ENCODE peak calls at places on chromosomes 6 and 20, in five cellular contexts. One of them, this sample, is unnamed. For H3K36me3, the result is how much of the 10 kb centered on the place peaks cover.

GRCh38 chr20:10982692-10983091 is 308.9 kb upstream of the JAG1 start:
- DNase-seq in sigmoid colon: peak
- DNase-seq in stomach: no peak
- DNase-seq in tibial nerve: peak
- DNase-seq in ovary: no peak
- DNase-seq in this sample: no peak

GRCh38 chr6:170082531-170083187 is 208.2 kb downstream of the DLL1 start:
- DNase-seq in ovary: no peak
- DNase-seq in tibial nerve: no peak
- DNase-seq in sigmoid colon: no peak
- DNase-seq in stomach: peak
- DNase-seq in this sample: peak

GRCh38 chr6:65452333-65452732 is 254.7 kb downstream of the EYS start:
- DNase-seq in tibial nerve: no peak
- DNase-seq in stomach: no peak
- DNase-seq in ovary: no peak
- DNase-seq in sigmoid colon: no peak
- DNase-seq in this sample: no peak

GRCh38 chr6:101396552-101397173 is 3.2 kb downstream of the GRIK2 start:
- DNase-seq in ovary: peak
- DNase-seq in sigmoid colon: no peak
- DNase-seq in tibial nerve: no peak
- DNase-seq in stomach: peak
- DNase-seq in this sample: peak

GRCh38 chr6:167906899-167907298 is 80.2 kb downstream of the AFDN start:
- DNase-seq in tibial nerve: no peak
- DNase-seq in stomach: peak
- DNase-seq in sigmoid colon: no peak
- DNase-seq in ovary: no peak
- DNase-seq in this sample: peak

GRCh38 chr20:21618697-21619421 is 86.6 kb upstream of the PAX1 start:
- DNase-seq in tibial nerve: no peak
- DNase-seq in stomach: no peak
- DNase-seq in ovary: no peak
- DNase-seq in sigmoid colon: no peak
- DNase-seq in this sample: no peak

GRCh38 chr6:147001621-147002020 is 202.6 kb upstream of the STXBP5 start:
- DNase-seq in sigmoid colon: no peak
- DNase-seq in stomach: no peak
- DNase-seq in tibial nerve: no peak
- DNase-seq in ovary: no peak
- DNase-seq in this sample: no peak

GRCh38 chr6:112626468-112627082 is 279.4 kb downstream of the RFPL4B start:
- DNase-seq in tibial nerve: no peak
- DNase-seq in stomach: no peak
- DNase-seq in ovary: no peak
- DNase-seq in sigmoid colon: no peak
- DNase-seq in this sample: no peak

GRCh38 chr6:27280540-27281000 is 31.5 kb downstream of the POM121L2 start:
- DNase-seq in sigmoid colon: no peak
- DNase-seq in ovary: no peak
- DNase-seq in stomach: no peak
- DNase-seq in tibial nerve: no peak
- DNase-seq in this sample: no peak

GRCh38 chr6:77620290-77620882 is 32.5 kb upstream of the MEI4 start:
- DNase-seq in stomach: peak
- DNase-seq in tibial nerve: no peak
- DNase-seq in ovary: no peak
- DNase-seq in sigmoid colon: no peak
- DNase-seq in this sample: no peak

GRCh38 chr6:5086294-5086890 is 1.3 kb downstream of the PPP1R3G start:
- DNase-seq in ovary: no peak
- DNase-seq in sigmoid colon: no peak
- DNase-seq in tibial nerve: no peak
- DNase-seq in stomach: no peak
- DNase-seq in this sample: no peak

GRCh38 chr6:20826378-20826777 is 292.1 kb downstream of the CDKAL1 start:
- DNase-seq in tibial nerve: no peak
- DNase-seq in sigmoid colon: no peak
- DNase-seq in ovary: no peak
- DNase-seq in stomach: no peak
- DNase-seq in this sample: no peak

GRCh38 chr6:135030532-135031178 is 24.0 kb downstream of the HBS1L start:
- DNase-seq in sigmoid colon: no peak
- DNase-seq in stomach: no peak
- DNase-seq in ovary: no peak
- DNase-seq in tibial nerve: no peak
- DNase-seq in this sample: no peak

GRCh38 chr20:14820771-14821170 is 483.4 kb upstream of the FLRT3 start:
- DNase-seq in tibial nerve: no peak
- DNase-seq in sigmoid colon: no peak
- DNase-seq in ovary: no peak
- DNase-seq in stomach: no peak
- DNase-seq in this sample: no peak

GRCh38 chr6:97726378-97726777 is 443.4 kb upstream of the MMS22L start:
- DNase-seq in sigmoid colon: no peak
- DNase-seq in stomach: no peak
- DNase-seq in tibial nerve: no peak
- DNase-seq in ovary: no peak
- DNase-seq in this sample: no peak

GRCh38 chr20:18747090-18747489 is 66.5 kb upstream of the SCP2D1 start:
- DNase-seq in tibial nerve: no peak
- DNase-seq in stomach: no peak
- DNase-seq in sigmoid colon: no peak
- DNase-seq in ovary: no peak
- DNase-seq in this sample: no peak

GRCh38 chr6:140809694-140810101 is 1323.0 kb upstream of the GJE1 start:
- DNase-seq in ovary: no peak
- DNase-seq in sigmoid colon: no peak
- DNase-seq in tibial nerve: no peak
- DNase-seq in stomach: no peak
- DNase-seq in this sample: no peak

GRCh38 chr6:26089272-26089671 is 2.0 kb downstream of the HFE start:
- DNase-seq in sigmoid colon: peak
- DNase-seq in stomach: no peak
- DNase-seq in ovary: no peak
- DNase-seq in tibial nerve: no peak
- DNase-seq in this sample: peak

GRCh38 chr6:149440735-149441662 is 40.9 kb downstream of the SUMO4 start:
- DNase-seq in sigmoid colon: no peak
- DNase-seq in stomach: no peak
- DNase-seq in tibial nerve: no peak
- DNase-seq in ovary: no peak
- DNase-seq in this sample: no peak

GRCh38 chr6:153602387-153602786 is 436.7 kb upstream of the OPRM1 start:
- DNase-seq in stomach: no peak
- DNase-seq in sigmoid colon: no peak
- DNase-seq in tibial nerve: no peak
- DNase-seq in ovary: no peak
- DNase-seq in this sample: no peak

GRCh38 chr6:95725344-95725743 is 148.0 kb downstream of the MANEA start:
- DNase-seq in sigmoid colon: no peak
- DNase-seq in stomach: no peak
- DNase-seq in ovary: no peak
- DNase-seq in tibial nerve: no peak
- DNase-seq in this sample: no peak

GRCh38 chr6:12403201-12403826 is 113.2 kb downstream of the EDN1 start:
- DNase-seq in tibial nerve: no peak
- DNase-seq in sigmoid colon: no peak
- DNase-seq in stomach: no peak
- DNase-seq in ovary: no peak
- DNase-seq in this sample: no peak

GRCh38 chr6:149046164-149046821 is 271.2 kb upstream of the TAB2 start:
- DNase-seq in sigmoid colon: no peak
- DNase-seq in ovary: no peak
- DNase-seq in tibial nerve: no peak
- DNase-seq in stomach: no peak
- DNase-seq in this sample: no peak

GRCh38 chr6:111874030-111874425 is 776 bp upstream of the FYN start:
- DNase-seq in tibial nerve: no peak
- DNase-seq in ovary: peak
- DNase-seq in stomach: no peak
- DNase-seq in sigmoid colon: no peak
- DNase-seq in this sample: peak

GRCh38 chr6:33799714-33800113 is 4.1 kb downstream of the MLN start:
- DNase-seq in ovary: no peak
- DNase-seq in sigmoid colon: no peak
- DNase-seq in tibial nerve: no peak
- DNase-seq in stomach: no peak
- DNase-seq in this sample: no peak

GRCh38 chr20:61531553-61532345 is 279.7 kb downstream of the CDH4 start:
- DNase-seq in stomach: no peak
- DNase-seq in tibial nerve: no peak
- DNase-seq in sigmoid colon: no peak
- DNase-seq in ovary: no peak
- DNase-seq in this sample: no peak

GRCh38 chr20:48583801-48584200 is 244.0 kb downstream of the PREX1 start:
- DNase-seq in ovary: no peak
- DNase-seq in stomach: no peak
- DNase-seq in sigmoid colon: peak
- DNase-seq in tibial nerve: no peak
- DNase-seq in this sample: no peak

GRCh38 chr6:150877928-150878327 is 12.4 kb downstream of the MTHFD1L start:
- DNase-seq in stomach: peak
- DNase-seq in tibial nerve: no peak
- DNase-seq in ovary: no peak
- DNase-seq in sigmoid colon: no peak
- DNase-seq in this sample: peak

GRCh38 chr20:348972-349841 is 2.3 kb downstream of the NRSN2 start:
- DNase-seq in ovary: peak
- DNase-seq in stomach: peak
- DNase-seq in sigmoid colon: no peak
- DNase-seq in tibial nerve: no peak
- DNase-seq in this sample: no peak
- TF ChIP-seq POLR2A in ovary: no peak
- TF ChIP-seq POLR2A in stomach: no peak
- TF ChIP-seq POLR2A in sigmoid colon: no peak
- TF ChIP-seq POLR2A in tibial nerve: no peak
- TF ChIP-seq POLR2A in this sample: no peak

DNA sequence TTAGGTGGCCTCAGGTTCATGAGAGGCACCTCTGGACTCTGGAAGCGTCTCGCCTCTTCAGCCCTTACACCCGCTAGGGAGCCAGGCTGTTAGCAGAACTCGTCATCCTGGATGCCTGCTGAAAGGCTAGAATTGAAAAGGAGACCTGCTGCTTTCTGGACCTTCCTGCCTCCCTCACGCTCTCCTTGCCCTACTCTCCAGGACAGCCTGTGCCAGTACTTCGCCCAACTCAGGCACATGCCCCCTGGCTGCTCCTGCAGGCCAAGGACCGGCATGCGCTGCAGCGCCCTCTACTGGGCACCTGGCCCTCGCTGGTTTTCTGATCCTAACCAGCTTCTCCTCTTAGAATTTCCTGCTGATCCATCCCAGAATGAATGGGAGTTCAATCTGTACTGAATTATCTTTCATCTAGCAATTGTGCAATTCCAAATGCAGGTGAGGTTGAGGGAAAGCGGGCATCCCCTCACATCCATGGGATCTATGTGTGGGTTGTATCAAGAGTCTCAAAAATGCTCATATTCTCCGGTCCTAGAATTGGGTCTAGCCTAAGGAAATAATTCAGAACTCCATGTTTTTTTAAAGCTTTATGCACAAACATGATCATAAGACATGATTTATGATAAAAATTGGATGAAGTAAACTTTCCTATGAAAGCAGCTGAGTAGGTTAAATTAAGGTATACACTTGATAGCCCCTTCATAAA is 78.0 kb downstream of the PTPN1 start:
- DNase-seq in ovary: peak
- DNase-seq in tibial nerve: peak
- DNase-seq in sigmoid colon: peak
- DNase-seq in stomach: peak
- DNase-seq in this sample: peak
- H3K36me3 ChIP-seq in ovary: under half
- H3K36me3 ChIP-seq in tibial nerve: half or more
- H3K36me3 ChIP-seq in sigmoid colon: under half
- H3K36me3 ChIP-seq in stomach: half or more
- H3K36me3 ChIP-seq in this sample: under half

GRCh38 chr6:13919861-13920260 is 4.9 kb upstream of the RNF182 start:
- DNase-seq in sigmoid colon: no peak
- DNase-seq in ovary: no peak
- DNase-seq in stomach: no peak
- DNase-seq in tibial nerve: no peak
- DNase-seq in this sample: no peak
- TF ChIP-seq EP300 in sigmoid colon: no peak
- TF ChIP-seq EP300 in ovary: no peak
- TF ChIP-seq EP300 in stomach: no peak
- TF ChIP-seq EP300 in tibial nerve: no peak
- TF ChIP-seq EP300 in this sample: no peak

GRCh38 chr20:23049201-23049932 is at the start of gene THBD:
- DNase-seq in ovary: peak
- DNase-seq in sigmoid colon: peak
- DNase-seq in stomach: peak
- DNase-seq in tibial nerve: peak
- DNase-seq in this sample: peak
- TF ChIP-seq POLR2A in ovary: peak
- TF ChIP-seq POLR2A in sigmoid colon: peak
- TF ChIP-seq POLR2A in stomach: no peak
- TF ChIP-seq POLR2A in tibial nerve: peak
- TF ChIP-seq POLR2A in this sample: peak

GRCh38 chr20:41167118-41167470 is 29.8 kb downstream of the PLCG1 start:
- DNase-seq in ovary: peak
- DNase-seq in tibial nerve: no peak
- DNase-seq in stomach: no peak
- DNase-seq in sigmoid colon: no peak
- DNase-seq in this sample: peak
- H3K36me3 ChIP-seq in ovary: under half
- H3K36me3 ChIP-seq in tibial nerve: half or more
- H3K36me3 ChIP-seq in stomach: half or more
- H3K36me3 ChIP-seq in sigmoid colon: half or more
- H3K36me3 ChIP-seq in this sample: under half

DNA sequence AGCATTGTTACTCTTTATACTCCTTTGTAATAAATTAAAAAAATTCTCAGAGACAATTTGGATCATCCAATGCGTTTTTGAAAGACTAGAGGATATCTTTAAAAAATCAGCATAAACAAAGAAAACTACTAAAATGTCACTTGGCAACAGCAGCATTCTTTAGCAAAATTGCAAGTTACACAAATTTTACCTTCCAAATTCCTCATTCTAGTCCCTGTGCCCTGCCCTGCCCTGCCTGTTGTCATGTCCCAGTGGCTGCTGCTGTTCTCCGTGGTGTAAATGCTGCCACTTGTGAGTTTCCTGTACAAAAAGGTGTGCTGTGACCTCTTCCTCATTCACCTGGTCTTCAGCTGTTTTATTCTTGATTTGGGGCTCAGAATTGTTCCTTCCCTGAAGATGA is 83.2 kb downstream of the CDC5L start:
- DNase-seq in sigmoid colon: no peak
- DNase-seq in stomach: no peak
- DNase-seq in ovary: no peak
- DNase-seq in tibial nerve: no peak
- DNase-seq in this sample: no peak
- TF ChIP-seq EP300 in sigmoid colon: no peak
- TF ChIP-seq EP300 in stomach: no peak
- TF ChIP-seq EP300 in ovary: no peak
- TF ChIP-seq EP300 in tibial nerve: no peak
- TF ChIP-seq EP300 in this sample: no peak

This sample was measured in transverse colon.